ENCODE peak calls at places on chromosomes 11 and 22, in four cellular contexts. One of them, this sample, is unnamed.
A peak's percentile ranks its signal among the peaks of the same experiment; 100 is the strongest.

GRCh38 chr22:29628982-29629381 is 25.5 kb downstream of the NF2 start:
- DNase-seq in naive thymus-derived CD4-positive, alpha-beta T cell: no peak
- DNase-seq in psoas muscle: no peak
- DNase-seq in fibroblast of mammary gland: no peak
- DNase-seq in this sample: no peak

GRCh38 chr22:27113211-27114030 is 456.0 kb downstream of the MIAT start:
- DNase-seq in naive thymus-derived CD4-positive, alpha-beta T cell: no peak
- DNase-seq in fibroblast of mammary gland: peak; percentile 89
- DNase-seq in psoas muscle: peak; percentile 56
- DNase-seq in this sample: peak; percentile 96

GRCh38 chr11:75582935-75583709 is 21.1 kb downstream of the SERPINH1 start:
- DNase-seq in psoas muscle: peak; percentile 77
- DNase-seq in naive thymus-derived CD4-positive, alpha-beta T cell: peak; percentile 48
- DNase-seq in fibroblast of mammary gland: peak; percentile 48
- DNase-seq in this sample: peak; percentile 69

GRCh38 chr11:76803023-76803422 is 19.9 kb downstream of the TSKU start:
- DNase-seq in fibroblast of mammary gland: peak; percentile 68
- DNase-seq in naive thymus-derived CD4-positive, alpha-beta T cell: no peak
- DNase-seq in psoas muscle: peak; percentile 49
- DNase-seq in this sample: peak; percentile 60

GRCh38 chr11:59289356-59289755 is 69.3 kb upstream of the OR5AN1 start:
- DNase-seq in naive thymus-derived CD4-positive, alpha-beta T cell: no peak
- DNase-seq in fibroblast of mammary gland: no peak
- DNase-seq in psoas muscle: no peak
- DNase-seq in this sample: no peak

GRCh38 chr11:126265801-126266200 is 2.9 kb downstream of the SRPRA start:
- DNase-seq in psoas muscle: no peak
- DNase-seq in naive thymus-derived CD4-positive, alpha-beta T cell: no peak
- DNase-seq in fibroblast of mammary gland: peak; percentile 30
- DNase-seq in this sample: no peak

GRCh38 chr22:22201185-22201924 is 43.2 kb upstream of the VPREB1 start:
- DNase-seq in psoas muscle: peak; percentile 38
- DNase-seq in fibroblast of mammary gland: peak; percentile 39
- DNase-seq in naive thymus-derived CD4-positive, alpha-beta T cell: peak; percentile 40
- DNase-seq in this sample: no peak

GRCh38 chr11:102226702-102227101 is 90.6 kb upstream of the BIRC3 start:
- DNase-seq in naive thymus-derived CD4-positive, alpha-beta T cell: no peak
- DNase-seq in psoas muscle: no peak
- DNase-seq in fibroblast of mammary gland: peak; percentile 67
- DNase-seq in this sample: peak; percentile 86

GRCh38 chr22:28983190-28983589 is 78.4 kb downstream of the C22orf31 start:
- DNase-seq in fibroblast of mammary gland: no peak
- DNase-seq in naive thymus-derived CD4-positive, alpha-beta T cell: no peak
- DNase-seq in psoas muscle: no peak
- DNase-seq in this sample: no peak

GRCh38 chr11:119374632-119375394 is 6.7 kb downstream of the USP2 start:
- DNase-seq in fibroblast of mammary gland: no peak
- DNase-seq in naive thymus-derived CD4-positive, alpha-beta T cell: no peak
- DNase-seq in psoas muscle: no peak
- DNase-seq in this sample: no peak

GRCh38 chr11:2382129-2382517 is 5.0 kb downstream of the CD81 start:
- DNase-seq in fibroblast of mammary gland: no peak
- DNase-seq in psoas muscle: no peak
- DNase-seq in naive thymus-derived CD4-positive, alpha-beta T cell: no peak
- DNase-seq in this sample: no peak

GRCh38 chr11:115656041-115656440 is 151.8 kb upstream of the CADM1 start:
- DNase-seq in psoas muscle: no peak
- DNase-seq in naive thymus-derived CD4-positive, alpha-beta T cell: no peak
- DNase-seq in fibroblast of mammary gland: no peak
- DNase-seq in this sample: no peak

GRCh38 chr11:17979770-17980371 is 33.0 kb downstream of the SERGEF start:
- DNase-seq in psoas muscle: no peak
- DNase-seq in naive thymus-derived CD4-positive, alpha-beta T cell: no peak
- DNase-seq in fibroblast of mammary gland: peak; percentile 20
- DNase-seq in this sample: no peak

GRCh38 chr11:64036081-64037026 is 623 bp downstream of the FLRT1 start:
- DNase-seq in fibroblast of mammary gland: peak; percentile 31
- DNase-seq in psoas muscle: peak; percentile 68
- DNase-seq in naive thymus-derived CD4-positive, alpha-beta T cell: no peak
- DNase-seq in this sample: peak; percentile 35

GRCh38 chr11:70569173-70569890 is 171.0 kb downstream of the CTTN start:
- DNase-seq in naive thymus-derived CD4-positive, alpha-beta T cell: no peak
- DNase-seq in fibroblast of mammary gland: no peak
- DNase-seq in psoas muscle: no peak
- DNase-seq in this sample: no peak

GRCh38 chr22:20422965-20423635 is 14.5 kb downstream of the SCARF2 start:
- DNase-seq in fibroblast of mammary gland: no peak
- DNase-seq in naive thymus-derived CD4-positive, alpha-beta T cell: no peak
- DNase-seq in psoas muscle: peak; percentile 73
- DNase-seq in this sample: no peak

GRCh38 chr11:28139848-28140415 is 31.7 kb downstream of the METTL15 start:
- DNase-seq in naive thymus-derived CD4-positive, alpha-beta T cell: no peak
- DNase-seq in fibroblast of mammary gland: no peak
- DNase-seq in psoas muscle: no peak
- DNase-seq in this sample: no peak

GRCh38 chr11:122023614-122024250 is 92.3 kb downstream of the BLID start:
- DNase-seq in psoas muscle: no peak
- DNase-seq in naive thymus-derived CD4-positive, alpha-beta T cell: no peak
- DNase-seq in fibroblast of mammary gland: peak; percentile 47
- DNase-seq in this sample: no peak

GRCh38 chr11:119410501-119410900 is 12.5 kb downstream of the THY1 start:
- DNase-seq in naive thymus-derived CD4-positive, alpha-beta T cell: no peak
- DNase-seq in fibroblast of mammary gland: no peak
- DNase-seq in psoas muscle: no peak
- DNase-seq in this sample: no peak

GRCh38 chr11:13183094-13183825 is 94.3 kb upstream of the BMAL1 start:
- DNase-seq in naive thymus-derived CD4-positive, alpha-beta T cell: no peak
- DNase-seq in psoas muscle: no peak
- DNase-seq in fibroblast of mammary gland: peak; percentile 59
- DNase-seq in this sample: peak; percentile 47

GRCh38 chr11:117457031-117457785 is 129.6 kb downstream of the CEP164 start:
- DNase-seq in naive thymus-derived CD4-positive, alpha-beta T cell: no peak
- DNase-seq in fibroblast of mammary gland: no peak
- DNase-seq in psoas muscle: no peak
- DNase-seq in this sample: no peak

GRCh38 chr11:120012245-120012644 is 125.7 kb downstream of the TRIM29 start:
- DNase-seq in psoas muscle: no peak
- DNase-seq in naive thymus-derived CD4-positive, alpha-beta T cell: no peak
- DNase-seq in fibroblast of mammary gland: no peak
- DNase-seq in this sample: no peak

GRCh38 chr11:35242412-35242811 is 103.4 kb downstream of the CD44 start:
- DNase-seq in psoas muscle: no peak
- DNase-seq in naive thymus-derived CD4-positive, alpha-beta T cell: no peak
- DNase-seq in fibroblast of mammary gland: no peak
- DNase-seq in this sample: peak; percentile 40

GRCh38 chr11:71080239-71081097 is 171.9 kb downstream of the SHANK2 start:
- DNase-seq in psoas muscle: no peak
- DNase-seq in fibroblast of mammary gland: peak; percentile 79
- DNase-seq in naive thymus-derived CD4-positive, alpha-beta T cell: no peak
- DNase-seq in this sample: peak; percentile 58

GRCh38 chr11:34243620-34244493 is 114.0 kb downstream of the ABTB2 start:
- DNase-seq in psoas muscle: no peak
- DNase-seq in naive thymus-derived CD4-positive, alpha-beta T cell: no peak
- DNase-seq in fibroblast of mammary gland: peak; percentile 51
- DNase-seq in this sample: peak; percentile 68

GRCh38 chr11:32333335-32333991 is 101.9 kb downstream of the WT1 start:
- DNase-seq in psoas muscle: peak; percentile 37
- DNase-seq in naive thymus-derived CD4-positive, alpha-beta T cell: no peak
- DNase-seq in fibroblast of mammary gland: peak; percentile 48
- DNase-seq in this sample: peak; percentile 45

GRCh38 chr11:3124821-3125220 is 40.3 kb downstream of the OSBPL5 start:
- DNase-seq in psoas muscle: peak; percentile 13
- DNase-seq in fibroblast of mammary gland: no peak
- DNase-seq in naive thymus-derived CD4-positive, alpha-beta T cell: no peak
- DNase-seq in this sample: no peak

GRCh38 chr11:130124096-130124495 is 35.5 kb upstream of the ST14 start:
- DNase-seq in fibroblast of mammary gland: peak; percentile 94
- DNase-seq in psoas muscle: peak; percentile 87
- DNase-seq in naive thymus-derived CD4-positive, alpha-beta T cell: no peak
- DNase-seq in this sample: peak; percentile 78

This sample was measured in astrocyte of the spinal cord.